ENCODE peak calls at places on chromosome 11, in seven cellular contexts. T, N, B, P, J, Z and M are unnamed samples.

GRCh38 chr11:77089004-77089545 is 13.6 kb upstream of the OMP start:
- DNase-seq in T (no peak), N (no peak), B (no peak), P (no peak), J (no peak), Z (peak), M (no peak)

GRCh38 chr11:124556828-124557227 is 13.0 kb upstream of the OR8A1 start:
- DNase-seq in T (no peak), N (no peak), B (no peak), P (no peak), J (no peak), Z (no peak), M (no peak)

GRCh38 chr11:76657139-76657823 is 13.3 kb downstream of the LRRC32 start:
- DNase-seq in T (no peak), N (no peak), B (no peak), P (no peak), J (no peak), Z (no peak), M (peak)

GRCh38 chr11:92546089-92546488 is 321.5 kb downstream of the FAT3 start:
- DNase-seq in T (no peak), N (no peak), B (no peak), P (no peak), J (no peak), Z (no peak), M (no peak)

GRCh38 chr11:34219279-34219678 is 113.8 kb downstream of the NAT10 start:
- DNase-seq in T (no peak), N (no peak), B (no peak), P (no peak), J (no peak), Z (no peak), M (no peak)

GRCh38 chr11:98740335-98740734 is 280.4 kb upstream of the CNTN5 start:
- DNase-seq in T (no peak), N (no peak), B (no peak), P (no peak), J (no peak), Z (no peak), M (no peak)

GRCh38 chr11:119470316-119471266 is 47.6 kb upstream of the THY1 start:
- DNase-seq in T (no peak), N (peak), B (peak), P (no peak), J (no peak), Z (no peak), M (no peak)

GRCh38 chr11:72736452-72737069 is 15.6 kb downstream of the ARAP1 start:
- DNase-seq in T (peak), N (no peak), B (no peak), P (peak), J (no peak), Z (no peak), M (no peak)

GRCh38 chr11:132126973-132127900 is 756.8 kb downstream of the NTM start:
- DNase-seq in T (peak), N (no peak), B (peak), P (no peak), J (no peak), Z (no peak), M (peak)

GRCh38 chr11:67276821-67277230 is 10.6 kb downstream of the GRK2 start:
- DNase-seq in T (no peak), N (no peak), B (peak), P (no peak), J (no peak), Z (peak), M (no peak)

GRCh38 chr11:112822478-112823274 is 138.5 kb upstream of the NCAM1 start:
- DNase-seq in T (no peak), N (no peak), B (no peak), P (no peak), J (no peak), Z (no peak), M (no peak)

GRCh38 chr11:2519879-2520735 is 75.3 kb downstream of the KCNQ1 start:
- DNase-seq in T (no peak), N (peak), B (no peak), P (no peak), J (peak), Z (peak), M (no peak)